ENCODE peak calls at places on chromosomes 11 and 22, in five cellular contexts. Y is heart right ventricle, K is psoas muscle, E is body of pancreas, W is GM23338. H is an unnamed sample.

GRCh38 chr22:19607198-19608113 is 83.2 kb upstream of the CLDN5 start:
- DNase-seq in E (peak; percentile 31), K (peak; percentile 65), Y (peak; percentile 23), W (peak; percentile 53), H (no peak)

GRCh38 chr11:44613081-44613628 is 47.7 kb downstream of the CD82 start:
- DNase-seq in Y (no peak), E (no peak), K (no peak), W (no peak), H (peak; percentile 9)

GRCh38 chr22:42881982-42882656 is 25.0 kb upstream of the ARFGAP3 start:
- DNase-seq in Y (no peak), W (no peak), K (peak; percentile 90), E (peak; percentile 91), H (no peak)

GRCh38 chr22:24592846-24593809 is at the start of gene LRRC75B:
- DNase-seq in W (peak; percentile 92), K (peak; percentile 93), E (peak; percentile 84), Y (peak; percentile 86), H (peak; percentile 94)

GRCh38 chr22:46894081-46894671 is 131.7 kb downstream of the TBC1D22A start:
- DNase-seq in W (no peak), E (no peak), Y (peak; percentile 24), K (no peak), H (no peak)

GRCh38 chr11:78039391-78039918 is 16.4 kb upstream of the KCTD14 start:
- DNase-seq in K (no peak), Y (no peak), W (no peak), E (no peak), H (no peak)

GRCh38 chr11:6568191-6568918 is 35.1 kb downstream of the RRP8 start:
- DNase-seq in Y (peak; percentile 66), W (peak; percentile 67), K (peak; percentile 66), E (peak; percentile 86), H (peak; percentile 44)

GRCh38 chr11:10600570-10601248 is 32.2 kb upstream of the LYVE1 start:
- DNase-seq in Y (no peak), W (no peak), K (peak; percentile 79), E (no peak), H (peak; percentile 47)

GRCh38 chr11:40513281-40513680 is 946.2 kb downstream of the LRRC4C start:
- DNase-seq in E (no peak), Y (no peak), W (no peak), K (no peak), H (no peak)

GRCh38 chr11:44805596-44805995 is 78.8 kb downstream of the TSPAN18 start:
- DNase-seq in Y (no peak), W (no peak), E (no peak), K (no peak), H (peak; percentile 16)

GRCh38 chr11:133828861-133829260 is 16.5 kb downstream of the SPATA19 start:
- DNase-seq in E (no peak), K (no peak), Y (no peak), W (no peak), H (no peak)

GRCh38 chr11:97259434-97259833 is 869.6 kb downstream of the JRKL start:
- DNase-seq in Y (no peak), K (no peak), E (no peak), W (no peak), H (no peak)

GRCh38 chr22:43681724-43682360 is 130.3 kb downstream of the EFCAB6 start:
- DNase-seq in E (no peak), K (no peak), Y (no peak), W (peak; percentile 36), H (no peak)

GRCh38 chr11:94168882-94169281 is 40.2 kb downstream of the PANX1 start:
- DNase-seq in W (no peak), K (no peak), E (no peak), Y (no peak), H (no peak)

GRCh38 chr11:28585007-28585406 is 476.8 kb downstream of the METTL15 start:
- DNase-seq in Y (no peak), W (no peak), K (no peak), E (no peak), H (no peak)

GRCh38 chr22:32204856-32205722 is at the start of gene RFPL2:
- DNase-seq in W (peak; percentile 92), K (no peak), E (no peak), Y (no peak), H (no peak)

GRCh38 chr11:113256431-113257227 is 57.8 kb upstream of the TTC12 start:
- DNase-seq in Y (peak; percentile 54), E (no peak), K (no peak), W (no peak), H (no peak)

GRCh38 chr11:68044898-68045351 is 6.1 kb downstream of the TCIRG1 start:
- DNase-seq in E (no peak), K (peak; percentile 50), W (no peak), Y (no peak), H (no peak)

GRCh38 chr11:84924290-84924689 is 702.9 kb downstream of the DLG2 start:
- DNase-seq in E (no peak), K (no peak), W (no peak), Y (no peak), H (no peak)

GRCh38 chr11:87712802-87713202 is 462.4 kb downstream of the RAB38 start:
- DNase-seq in W (peak; percentile 41), E (no peak), K (no peak), Y (no peak), H (no peak)

GRCh38 chr22:43236401-43237166 is 49.6 kb upstream of the TTLL12 start:
- DNase-seq in W (no peak), K (no peak), E (peak; percentile 51), Y (peak; percentile 78), H (no peak)

GRCh38 chr11:99148352-99148751 is 127.6 kb downstream of the CNTN5 start:
- DNase-seq in K (no peak), E (no peak), Y (no peak), W (no peak), H (no peak)

GRCh38 chr22:39241632-39242388 is 3.0 kb downstream of the PDGFB start:
- DNase-seq in K (no peak), W (no peak), E (peak; percentile 34), Y (no peak), H (no peak)

GRCh38 chr11:96744697-96745096 is 354.9 kb downstream of the JRKL start:
- DNase-seq in E (no peak), W (no peak), Y (no peak), K (no peak), H (no peak)

GRCh38 chr11:122104381-122104780 is 11.6 kb downstream of the BLID start:
- DNase-seq in W (no peak), Y (no peak), E (no peak), K (no peak), H (no peak)

GRCh38 chr22:24506802-24507438 is 11.8 kb downstream of the UPB1 start:
- DNase-seq in Y (no peak), K (no peak), W (peak; percentile 34), E (no peak), H (no peak)

GRCh38 chr11:128688031-128688713 is 5.7 kb upstream of the FLI1 start:
- DNase-seq in Y (no peak), K (no peak), W (peak; percentile 35), E (no peak), H (no peak)

GRCh38 chr11:2582436-2582931 is 117.3 kb downstream of the KCNQ1OT1 start:
- DNase-seq in E (peak; percentile 10), Y (no peak), W (no peak), K (peak; percentile 54), H (peak; percentile 36)

GRCh38 chr11:114158886-114159285 is 99.4 kb downstream of the ZBTB16 start:
- DNase-seq in E (peak; percentile 49), Y (no peak), K (peak; percentile 75), W (no peak), H (no peak)

GRCh38 chr11:125057370-125058060 is 5.6 kb upstream of the SLC37A2 start:
- DNase-seq in E (no peak), Y (no peak), W (no peak), K (peak; percentile 38), H (no peak)
- H3K36me3 ChIP-seq in E (no peaks in the 10 kb centered on the region), Y (no peaks in the 10 kb centered on the region), W (no peaks in the 10 kb centered on the region), K (no peaks in the 10 kb centered on the region), H (no peaks in the 10 kb centered on the region)

GRCh38 chr22:45507798-45508197 is 5.1 kb downstream of the FBLN1 start:
- DNase-seq in K (no peak), W (no peak), Y (no peak), E (no peak), H (no peak)
- H3K4me1 ChIP-seq in K (peaks cover 10% of the 10 kb centered on the region), W (peaks cover 51% of the 10 kb centered on the region), Y (peaks cover 3% of the 10 kb centered on the region), E (peaks cover 6% of the 10 kb centered on the region), H (no peaks in the 10 kb centered on the region)

DNA sequence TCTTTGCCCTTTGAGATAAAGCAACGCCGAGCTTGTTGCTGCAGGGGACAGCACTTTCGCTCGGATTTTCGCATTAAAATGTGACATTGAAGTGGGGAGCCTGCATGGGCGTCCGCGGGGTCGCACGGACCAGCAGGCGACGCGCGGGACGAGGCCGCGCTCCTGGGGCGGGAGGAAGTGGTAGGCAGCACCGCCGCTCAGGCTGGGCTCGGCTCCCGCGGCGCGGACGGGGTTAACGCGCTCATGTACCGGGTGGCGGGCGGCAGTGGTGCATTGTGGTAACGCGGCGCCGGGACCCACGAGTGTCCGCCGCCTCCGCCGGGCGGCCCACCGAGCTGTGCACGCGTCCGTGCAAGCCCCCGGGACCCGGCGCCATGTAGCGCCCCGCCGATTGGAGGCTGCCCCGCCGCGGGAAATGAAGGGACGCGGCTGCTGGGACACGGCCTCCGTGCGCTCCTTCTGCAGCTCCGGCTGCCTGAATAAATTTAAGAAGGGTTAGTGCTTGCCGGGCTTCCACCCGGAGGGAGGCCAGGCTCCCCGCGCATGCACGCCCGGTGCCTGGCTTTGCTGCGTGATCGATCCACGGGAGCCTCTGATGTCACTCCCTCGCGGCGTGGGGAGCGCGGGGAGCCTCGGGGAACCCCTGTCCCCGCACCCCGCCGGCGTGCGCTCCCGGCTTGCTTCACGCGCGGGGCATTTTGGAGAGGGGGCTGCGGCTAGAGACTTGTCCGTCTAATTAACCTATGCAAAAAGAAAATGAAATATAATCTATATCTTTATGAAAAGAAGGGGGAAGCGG is 127.7 kb downstream of the OSBP2 start:
- DNase-seq in E (no peak), K (no peak), Y (no peak), W (peak; percentile 57), H (no peak)
- H3K4me3 ChIP-seq in E (no peak overlapping the region), K (peak overlapping the region; percentile 67), Y (peak overlapping the region; percentile 39), W (peak overlapping the region; percentile 72), H (no peak overlapping the region)

DNA sequence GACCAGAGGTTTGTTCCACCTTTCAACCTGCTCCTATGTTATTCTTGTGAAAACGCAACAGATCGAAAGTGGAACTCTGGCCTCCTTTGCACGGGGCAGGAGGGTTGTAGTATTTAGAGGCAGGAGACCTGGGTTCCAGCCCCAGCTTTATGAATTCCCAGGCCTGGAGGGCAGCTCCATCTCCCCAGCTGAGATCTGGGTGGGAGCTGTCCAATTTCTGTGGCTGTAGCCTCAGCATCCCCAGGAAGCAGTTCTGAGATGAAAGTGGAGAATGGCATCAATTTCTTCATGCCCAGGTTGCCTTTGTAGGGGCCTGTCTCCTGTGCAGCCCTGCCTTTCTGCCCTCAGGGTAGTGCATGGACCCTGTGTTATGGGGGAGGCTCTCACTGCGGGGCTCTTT is 4.1 kb downstream of the FADS2 start:
- DNase-seq in E (no peak), Y (no peak), W (no peak), K (no peak), H (no peak)
- H3K36me3 ChIP-seq in E (no peaks in the 10 kb centered on the region), Y (no peaks in the 10 kb centered on the region), W (peaks cover 2% of the 10 kb centered on the region), K (no peaks in the 10 kb centered on the region), H (no peaks in the 10 kb centered on the region)

DNA sequence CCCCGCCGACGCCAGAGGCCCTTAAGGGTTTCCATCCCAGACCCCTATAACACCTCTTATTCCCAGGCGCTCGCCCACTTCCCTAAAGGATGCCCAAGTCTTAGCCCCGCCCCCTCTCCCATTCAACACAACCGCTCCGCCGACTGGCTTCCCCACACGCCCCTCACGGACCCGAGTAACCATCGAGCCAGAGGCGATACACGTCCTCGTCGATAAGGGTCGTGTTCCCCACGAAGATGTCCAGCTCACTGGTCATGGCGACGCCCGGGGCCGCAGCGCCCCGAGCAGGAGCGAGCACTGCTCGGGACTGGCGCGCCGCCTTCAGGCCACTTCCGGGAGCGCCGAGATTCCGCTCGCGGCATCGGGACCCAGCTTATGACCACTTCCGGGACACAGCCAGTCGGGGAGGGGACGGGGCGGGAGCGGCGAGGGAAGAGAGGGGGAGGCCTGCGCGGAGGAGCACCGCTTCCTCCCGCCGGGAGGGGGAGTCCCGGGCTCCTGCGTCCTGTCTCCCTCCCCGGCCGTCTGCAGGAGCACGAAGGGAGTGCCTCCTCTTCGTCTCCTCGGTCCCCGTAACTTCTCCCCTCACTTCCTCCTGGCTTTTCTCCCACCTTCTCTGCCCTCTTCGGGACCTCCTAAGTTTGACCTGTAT is at the start of gene FIBP:
- DNase-seq in W (peak; percentile 97), K (peak; percentile 99), E (peak; percentile 98), Y (peak; percentile 98), H (peak; percentile 99)
- H3K4me1 ChIP-seq in W (peaks cover 29% of the 10 kb centered on the region), K (peaks cover 26% of the 10 kb centered on the region), E (peaks cover 51% of the 10 kb centered on the region), Y (peaks cover 20% of the 10 kb centered on the region), H (peaks cover 3% of the 10 kb centered on the region)